ENCODE peak calls at places on chromosome X, in four cellular contexts. F, K, Z and X are unnamed samples.

GRCh38 chrX:129779747-129780146 is at the start of gene SASH3:
- DNase-seq in F (no peak), Z (no peak), K (no peak), X (peak; percentile 95)

GRCh38 chrX:40104649-40105015 is 6.9 kb upstream of the BCOR start:
- DNase-seq in Z (peak; percentile 41), F (peak; percentile 60), K (no peak), X (peak; percentile 84)

GRCh38 chrX:120512627-120513026 is 43.5 kb upstream of the LAMP2 start:
- DNase-seq in F (no peak), Z (no peak), K (no peak), X (no peak)

GRCh38 chrX:19886888-19887531 is 390 bp downstream of the SH3KBP1 start:
- DNase-seq in Z (no peak), F (peak; percentile 67), K (no peak), X (peak; percentile 87)

GRCh38 chrX:22699591-22700091 is 300.1 kb upstream of the DDX53 start:
- DNase-seq in Z (no peak), K (no peak), F (no peak), X (no peak)

GRCh38 chrX:97616883-97617510 is 733.3 kb downstream of the RPA4 start:
- DNase-seq in Z (peak; percentile 3), K (no peak), F (no peak), X (no peak)

GRCh38 chrX:148620023-148620422 is 119.6 kb downstream of the AFF2 start:
- DNase-seq in K (no peak), F (no peak), Z (no peak), X (no peak)

GRCh38 chrX:102599084-102599949 is at the start of gene ARMCX5:
- DNase-seq in F (peak; percentile 51), Z (no peak), K (peak; percentile 59), X (peak; percentile 84)

GRCh38 chrX:100995469-100995868 is 26.0 kb downstream of the ARL13A start:
- DNase-seq in K (no peak), F (no peak), Z (no peak), X (no peak)

GRCh38 chrX:138723301-138723700 is 11.8 kb upstream of the FGF13 start:
- DNase-seq in Z (no peak), F (no peak), K (no peak), X (no peak)

GRCh38 chrX:67604979-67605703 is 61.3 kb downstream of the AR start:
- DNase-seq in Z (no peak), K (no peak), F (no peak), X (no peak)

GRCh38 chrX:154918060-154918483 is 31.9 kb downstream of the F8A1 start:
- DNase-seq in K (peak; percentile 43), F (peak; percentile 65), Z (peak; percentile 13), X (no peak)

GRCh38 chrX:1164322-1165288 is 47.8 kb downstream of the CRLF2 start:
- DNase-seq in F (peak; percentile 16), Z (no peak), K (no peak), X (peak; percentile 76)

GRCh38 chrX:78024349-78025108 is 55.1 kb upstream of the PGAM4 start:
- DNase-seq in K (no peak), Z (peak; percentile 18), F (peak; percentile 30), X (no peak)

GRCh38 chrX:71657267-71657666 is 10.1 kb upstream of the LOC101059915 start:
- DNase-seq in K (no peak), F (no peak), Z (no peak), X (no peak)

GRCh38 chrX:119996600-119997524 is 53.3 kb upstream of the NKAP start:
- DNase-seq in K (no peak), Z (no peak), F (no peak), X (no peak)

GRCh38 chrX:12145402-12145801 is 7.1 kb downstream of the FRMPD4 start:
- DNase-seq in K (no peak), F (no peak), Z (no peak), X (no peak)

GRCh38 chrX:40094041-40094899 is 3.5 kb downstream of the BCOR start:
- DNase-seq in Z (no peak), F (peak; percentile 65), K (no peak), X (peak; percentile 82)

GRCh38 chrX:132271330-132271729 is 52.1 kb upstream of the RAP2C start:
- DNase-seq in Z (no peak), K (no peak), F (no peak), X (no peak)

GRCh38 chrX:110853610-110854009 is 58.0 kb upstream of the CHRDL1 start:
- DNase-seq in K (peak; percentile 61), F (peak; percentile 20), Z (no peak), X (no peak)

GRCh38 chrX:102546818-102547493 is 30.4 kb upstream of the TMSB15A start:
- DNase-seq in K (no peak), F (peak; percentile 54), Z (no peak), X (no peak)

GRCh38 chrX:39953879-39954278 is 143.9 kb downstream of the BCOR start:
- DNase-seq in F (no peak), K (peak; percentile 77), Z (no peak), X (no peak)

GRCh38 chrX:139691843-139692505 is 16.0 kb downstream of the MCF2 start:
- DNase-seq in K (no peak), F (peak; percentile 36), Z (no peak), X (peak; percentile 76)

DNA sequence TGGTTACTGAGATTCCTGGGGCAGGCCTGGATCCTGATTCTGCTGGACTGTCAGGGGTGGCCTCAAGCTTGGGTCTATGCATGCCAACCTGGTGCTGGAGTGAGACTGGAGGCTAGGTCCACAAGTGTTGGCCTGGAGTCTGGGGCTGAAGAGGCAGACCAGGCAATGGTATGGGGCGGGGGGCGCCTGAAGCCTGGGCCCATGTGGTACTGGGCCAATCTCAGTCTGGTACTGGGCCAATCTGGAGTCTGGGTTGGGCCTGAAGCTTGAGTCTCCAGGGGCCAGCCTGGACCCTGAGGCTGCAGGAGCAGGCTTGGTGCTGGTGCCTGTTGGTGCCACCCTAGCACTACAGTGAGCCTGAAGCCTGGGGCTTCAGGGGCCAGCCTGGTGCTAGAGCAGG is 108.9 kb upstream of the ZCCHC13 start:
- DNase-seq in F (no peak), K (no peak), Z (no peak), X (no peak)
- TF ChIP-seq POLR2AphosphoS5 in F (no peak), K (no peak), Z (no peak), X (no peak)

DNA sequence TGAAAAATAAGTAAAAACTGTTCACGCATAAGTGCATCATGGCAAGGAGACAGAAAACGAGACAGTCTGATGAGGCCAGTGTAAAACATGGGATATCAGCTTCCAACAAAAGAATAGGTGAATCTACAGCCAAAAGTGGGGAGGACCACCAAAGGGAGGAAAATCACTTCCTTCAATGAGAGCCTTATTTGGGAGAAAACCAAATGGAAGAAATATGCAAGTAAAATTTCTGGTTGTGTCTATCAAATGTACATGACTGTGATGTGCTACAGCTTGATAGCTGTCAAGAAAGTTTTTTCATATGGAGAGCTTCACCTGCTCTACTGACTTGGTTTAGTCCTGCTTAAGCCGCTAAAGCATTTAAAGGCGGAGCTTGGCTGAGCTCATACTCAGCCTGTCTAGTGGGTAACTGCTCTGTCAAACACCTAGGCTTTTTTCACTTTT is 66.2 kb downstream of the MAGEA1 start:
- DNase-seq in F (no peak), Z (no peak), K (no peak), X (no peak)
- TF ChIP-seq POLR2AphosphoS5 in F (no peak), Z (no peak), K (no peak), X (no peak)

GRCh38 chrX:46628406-46629371 is 55.1 kb downstream of the CHST7 start:
- DNase-seq in F (no peak), K (no peak), Z (peak; percentile 23), X (no peak)
- TF ChIP-seq POLR2AphosphoS5 in F (no peak), K (peak; percentile 31), Z (no peak), X (peak; percentile 42)

DNA sequence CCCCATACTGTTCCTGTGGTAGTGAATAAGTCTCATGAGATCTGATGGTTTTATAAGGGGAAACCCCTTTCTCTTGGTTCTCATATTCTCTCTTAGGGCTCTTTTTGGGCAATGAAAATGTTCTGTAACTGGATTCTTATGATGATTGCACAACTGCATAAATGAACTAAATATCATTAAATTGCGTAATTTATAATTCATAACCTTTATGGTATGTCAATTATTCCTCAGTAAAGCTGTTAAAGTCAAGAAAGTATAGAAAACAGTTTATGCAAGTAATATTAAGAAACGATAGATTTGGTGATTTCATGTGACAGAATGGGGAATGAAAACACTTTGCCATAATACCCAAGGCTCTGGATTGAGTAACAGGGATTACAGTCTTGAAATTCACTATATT is 33.5 kb upstream of the SPANXD start:
- DNase-seq in Z (no peak), K (no peak), F (no peak), X (no peak)
- TF ChIP-seq POLR2AphosphoS5 in Z (no peak), K (no peak), F (no peak), X (no peak)

DNA sequence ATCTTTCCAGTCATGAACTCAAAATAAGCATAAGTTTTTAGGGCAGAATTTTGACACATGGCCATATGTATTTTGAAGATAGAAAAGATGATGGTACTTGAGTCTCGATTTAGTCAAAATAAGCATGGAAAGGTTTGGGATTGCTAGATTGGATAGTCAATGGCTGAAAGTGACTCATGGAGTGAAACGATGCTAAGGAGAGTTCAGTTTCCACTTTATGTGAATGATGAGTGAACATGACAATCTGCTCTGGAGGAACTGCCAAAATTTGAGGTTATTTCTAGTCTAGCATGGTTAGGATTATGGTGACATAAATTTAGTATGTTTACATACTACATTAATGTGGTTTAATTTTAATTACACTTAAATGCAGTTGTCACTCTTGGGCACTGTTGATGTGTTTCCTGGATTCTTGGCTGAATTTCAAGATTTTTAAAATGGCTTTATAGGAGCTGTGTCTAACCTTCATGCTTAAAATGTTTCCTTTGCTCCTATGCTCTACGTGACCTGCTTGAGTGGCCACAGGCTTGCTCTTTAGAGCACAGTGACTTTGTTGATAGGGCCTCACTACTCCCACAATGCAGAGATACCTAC is 17.1 kb downstream of the DDX3X start:
- DNase-seq in K (no peak), Z (no peak), F (no peak), X (no peak)
- TF ChIP-seq POLR2AphosphoS5 in K (no peak), Z (peak; percentile 79), F (peak; percentile 71), X (no peak)